ENCODE peak calls at places on chromosomes 6 and 20, in nine cellular contexts. S is stimulated activated CD4-positive, alpha-beta T cell treated with anti-CD3 and anti-CD28 coated beads, TNF-alpha, amount 100 ng/mL, for 24 hours; R is IMR-90; U is suprapubic skin; B is AG04449; C is neural progenitor cell; Y is activated naive CD4-positive, alpha-beta T cell treated with anti-CD3 and anti-CD28 coated beads, Interleukin-2, amount 50 U/mL, for 72 hours; W is nucleus accumbens; V is NCI-H524 treated with DMSO at 0.1 percent for 48 hours. K is an unnamed sample.

GRCh38 chr6:15997751-15998388 is 131.0 kb upstream of the MYLIP start:
- DNase-seq in S (no peak), R (no peak), U (no peak), B (no peak), C (no peak), Y (no peak), W (no peak), V (no peak), K (no peak)

GRCh38 chr6:100657678-100658330 is 193.1 kb upstream of the SIM1 start:
- DNase-seq in S (no peak), R (peak; percentile 3), U (no peak), B (no peak), C (no peak), Y (no peak), W (no peak), V (peak; percentile 16), K (no peak)

GRCh38 chr6:116221931-116222330 is 31.9 kb downstream of the TSPYL4 start:
- DNase-seq in S (no peak), R (peak; percentile 24), U (no peak), B (no peak), C (no peak), Y (no peak), W (no peak), V (no peak), K (no peak)

GRCh38 chr20:56393653-56394052 is 1.2 kb downstream of the CSTF1 start:
- DNase-seq in S (no peak), R (no peak), U (no peak), B (no peak), C (no peak), Y (no peak), W (no peak), V (no peak), K (no peak)

GRCh38 chr6:141484726-141485125 is 648.0 kb upstream of the GJE1 start:
- DNase-seq in S (no peak), R (peak; percentile 47), U (no peak), B (no peak), C (no peak), Y (no peak), W (no peak), V (no peak), K (no peak)

GRCh38 chr20:64140956-64141355 is 23.3 kb upstream of the MYT1 start:
- DNase-seq in S (no peak), R (no peak), U (peak; percentile 56), B (no peak), C (no peak), Y (no peak), W (no peak), V (no peak), K (no peak)

GRCh38 chr6:45652393-45652792 is 274.7 kb upstream of the SUPT3H start:
- DNase-seq in S (no peak), R (no peak), U (no peak), B (no peak), C (no peak), Y (no peak), W (no peak), V (no peak), K (no peak)

GRCh38 chr20:47713941-47714450 is 71.3 kb downstream of the SULF2 start:
- DNase-seq in S (no peak), R (peak; percentile 27), U (no peak), B (no peak), C (no peak), Y (no peak), W (no peak), V (no peak), K (no peak)

GRCh38 chr20:46151936-46152335 is 33.8 kb downstream of the CD40 start:
- DNase-seq in S (no peak), R (no peak), U (no peak), B (no peak), C (peak; percentile 42), Y (peak; percentile 36), W (no peak), V (no peak), K (no peak)

GRCh38 chr6:14250573-14250972 is 133.0 kb downstream of the CD83 start:
- DNase-seq in S (no peak), R (no peak), U (no peak), B (no peak), C (no peak), Y (no peak), W (no peak), V (no peak), K (no peak)

GRCh38 chr6:108735310-108735990 is 112.8 kb upstream of the ARMC2 start:
- DNase-seq in S (no peak), R (no peak), U (peak; percentile 3), B (no peak), C (no peak), Y (no peak), W (no peak), V (no peak), K (no peak)

GRCh38 chr6:166692723-166693302 is 65.8 kb upstream of the RPS6KA2 start:
- DNase-seq in S (no peak), R (no peak), U (no peak), B (no peak), C (no peak), Y (no peak), W (no peak), V (no peak), K (no peak)

GRCh38 chr6:48136856-48137255 is 25.9 kb upstream of the PTCHD4 start:
- DNase-seq in S (no peak), R (no peak), U (no peak), B (no peak), C (no peak), Y (no peak), W (no peak), V (no peak), K (no peak)

GRCh38 chr6:45650527-45651135 is 272.9 kb upstream of the SUPT3H start:
- DNase-seq in S (no peak), R (peak; percentile 94), U (no peak), B (peak; percentile 79), C (no peak), Y (no peak), W (no peak), V (no peak), K (no peak)

GRCh38 chr6:127869183-127869582 is 31.7 kb downstream of the THEMIS start:
- DNase-seq in S (no peak), R (no peak), U (no peak), B (no peak), C (no peak), Y (no peak), W (no peak), V (no peak), K (no peak)

GRCh38 chr6:14871196-14871595 is 374.7 kb upstream of the JARID2 start:
- DNase-seq in S (no peak), R (peak; percentile 68), U (no peak), B (no peak), C (no peak), Y (no peak), W (no peak), V (peak; percentile 98), K (no peak)

GRCh38 chr6:132683543-132683942 is 24.6 kb upstream of the TAAR1 start:
- DNase-seq in S (no peak), R (peak; percentile 74), U (no peak), B (no peak), C (no peak), Y (no peak), W (no peak), V (no peak), K (no peak)

GRCh38 chr6:79665725-79666551 is 34.8 kb downstream of the SH3BGRL2 start:
- DNase-seq in S (no peak), R (no peak), U (no peak), B (no peak), C (no peak), Y (no peak), W (no peak), V (no peak), K (no peak)